ENCODE peak calls at places on chromosomes 6 and 20, in seven cellular contexts. L, N, A, S, P, W and G are unnamed samples.

GRCh38 chr20:9467995-9468394 is 46.4 kb upstream of the LAMP5 start:
- DNase-seq in L (no peak), N (no peak), A (no peak), S (no peak), P (no peak), W (no peak), G (no peak)

GRCh38 chr6:3603443-3604130 is 146.7 kb upstream of the SLC22A23 start:
- DNase-seq in L (no peak), N (no peak), A (no peak), S (no peak), P (no peak), W (no peak), G (no peak)

GRCh38 chr6:112338310-112338709 is 8.8 kb upstream of the RFPL4B start:
- DNase-seq in L (no peak), N (no peak), A (peak; percentile 19), S (no peak), P (no peak), W (no peak), G (no peak)

GRCh38 chr20:45578151-45578660 is 878 bp downstream of the WFDC8 start:
- DNase-seq in L (no peak), N (no peak), A (no peak), S (no peak), P (no peak), W (no peak), G (no peak)

GRCh38 chr6:79137671-79138070 is 59.6 kb upstream of the PHIP start:
- DNase-seq in L (no peak), N (no peak), A (no peak), S (no peak), P (no peak), W (no peak), G (no peak)

GRCh38 chr6:45470131-45470738 is 92.5 kb upstream of the SUPT3H start:
- DNase-seq in L (no peak), N (no peak), A (no peak), S (no peak), P (no peak), W (no peak), G (no peak)

GRCh38 chr6:85641522-85641915 is 1.2 kb downstream of the SYNCRIP start:
- DNase-seq in L (no peak), N (no peak), A (no peak), S (no peak), P (no peak), W (no peak), G (no peak)

GRCh38 chr20:50029697-50030428 is 47.1 kb downstream of the SNAI1 start:
- DNase-seq in L (peak; percentile 94), N (no peak), A (peak; percentile 93), S (no peak), P (no peak), W (no peak), G (peak; percentile 72)

GRCh38 chr6:90284745-90285481 is 11.7 kb downstream of the BACH2 start:
- DNase-seq in L (peak; percentile 72), N (no peak), A (no peak), S (no peak), P (peak; percentile 34), W (no peak), G (peak; percentile 32)

GRCh38 chr6:105607624-105608392 is 204.9 kb upstream of the PREP start:
- DNase-seq in L (no peak), N (no peak), A (no peak), S (no peak), P (no peak), W (no peak), G (no peak)

GRCh38 chr20:45290677-45291355 is 15.8 kb upstream of the RBPJL start:
- DNase-seq in L (peak; percentile 71), N (no peak), A (peak; percentile 88), S (peak; percentile 63), P (peak; percentile 75), W (peak; percentile 26), G (peak; percentile 7)

GRCh38 chr20:56875052-56875663 is 246.1 kb downstream of the TFAP2C start:
- DNase-seq in L (peak; percentile 20), N (no peak), A (peak; percentile 92), S (no peak), P (no peak), W (no peak), G (no peak)

GRCh38 chr6:150142657-150143501 is at the start of gene PPP1R14C:
- DNase-seq in L (no peak), N (no peak), A (peak; percentile 85), S (no peak), P (peak; percentile 22), W (no peak), G (no peak)

GRCh38 chr20:1826046-1826445 is 69.2 kb upstream of the SIRPA start:
- DNase-seq in L (no peak), N (no peak), A (no peak), S (no peak), P (no peak), W (no peak), G (no peak)